ENCODE peak calls at places on chromosomes 1 and 21, in nine cellular contexts. P is fibroblast of lung; S is activated CD8-positive, alpha-beta T cell treated with anti-CD3 and anti-CD28 coated beads for 36 hours; I is neural crest cell; X is vagina; B is esophagus squamous epithelium; J is upper lobe of right lung; V is fibroblast of pulmonary artery; E is endothelial cell of umbilical vein. M is an unnamed sample.

GRCh38 chr1:207959141-207959825 is 48.4 kb upstream of the CD34 start:
- DNase-seq in P (peak; percentile 60), S (peak; percentile 35), I (peak; percentile 41), X (no peak), B (no peak), J (peak; percentile 81), V (peak; percentile 60), E (peak; percentile 63), M (no peak)

GRCh38 chr1:48675251-48675650 is 101.4 kb downstream of the BEND5 start:
- DNase-seq in P (peak; percentile 54), S (no peak), I (no peak), X (no peak), B (no peak), J (no peak), V (no peak), E (no peak), M (no peak)

GRCh38 chr1:44926311-44926781 is 60.0 kb downstream of the EIF2B3 start:
- DNase-seq in P (peak; percentile 82), S (no peak), I (no peak), X (no peak), B (no peak), J (no peak), V (no peak), E (no peak), M (peak; percentile 66)

GRCh38 chr21:45822429-45823099 is 159.0 kb upstream of the COL6A1 start:
- DNase-seq in P (no peak), S (no peak), I (no peak), X (peak; percentile 52), B (no peak), J (no peak), V (no peak), E (no peak), M (no peak)

GRCh38 chr1:235875236-235875635 is 8.5 kb upstream of the LYST start:
- DNase-seq in P (no peak), S (no peak), I (no peak), X (no peak), B (no peak), J (no peak), V (no peak), E (no peak), M (no peak)

GRCh38 chr21:35333831-35334593 is 284.9 kb upstream of the RUNX1 start:
- DNase-seq in P (no peak), S (no peak), I (no peak), X (peak; percentile 58), B (no peak), J (peak; percentile 65), V (no peak), E (no peak), M (peak; percentile 9)

GRCh38 chr1:107682467-107682866 is 282.5 kb downstream of the VAV3 start:
- DNase-seq in P (no peak), S (no peak), I (no peak), X (no peak), B (no peak), J (no peak), V (no peak), E (no peak), M (no peak)

GRCh38 chr1:3249236-3249845 is 180.3 kb downstream of the PRDM16 start:
- DNase-seq in P (no peak), S (no peak), I (peak; percentile 29), X (no peak), B (no peak), J (no peak), V (no peak), E (no peak), M (no peak)

GRCh38 chr1:207152792-207153434 is 48.9 kb downstream of the C4BPA start:
- DNase-seq in P (no peak), S (no peak), I (no peak), X (no peak), B (no peak), J (no peak), V (no peak), E (no peak), M (no peak)

GRCh38 chr1:2438038-2438437 is 25.7 kb upstream of the PEX10 start:
- DNase-seq in P (no peak), S (no peak), I (no peak), X (no peak), B (no peak), J (no peak), V (no peak), E (no peak), M (no peak)

GRCh38 chr1:206803221-206803730 is 31.0 kb upstream of the IL10 start:
- DNase-seq in P (no peak), S (peak; percentile 91), I (no peak), X (no peak), B (no peak), J (no peak), V (peak; percentile 29), E (no peak), M (no peak)

GRCh38 chr1:51945591-51945990 is 44.9 kb downstream of the RAB3B start:
- DNase-seq in P (peak; percentile 50), S (no peak), I (no peak), X (no peak), B (no peak), J (no peak), V (peak; percentile 75), E (peak; percentile 95), M (no peak)

GRCh38 chr1:51615780-51616291 is 1.1 kb upstream of the OSBPL9 start:
- DNase-seq in P (no peak), S (no peak), I (no peak), X (no peak), B (no peak), J (no peak), V (no peak), E (no peak), M (no peak)

GRCh38 chr1:14111121-14111520 is 411.1 kb downstream of the PRDM2 start:
- DNase-seq in P (no peak), S (no peak), I (no peak), X (peak; percentile 52), B (no peak), J (no peak), V (no peak), E (no peak), M (no peak)

GRCh38 chr21:35738342-35738961 is 321.9 kb downstream of the SETD4 start:
- DNase-seq in P (peak; percentile 86), S (no peak), I (no peak), X (no peak), B (no peak), J (no peak), V (peak; percentile 74), E (peak; percentile 3), M (peak; percentile 25)

GRCh38 chr1:157033357-157033876 is 12.1 kb downstream of the ARHGEF11 start:
- DNase-seq in P (no peak), S (no peak), I (no peak), X (no peak), B (no peak), J (no peak), V (no peak), E (no peak), M (no peak)

GRCh38 chr1:67674260-67675011 is 10.6 kb upstream of the GADD45A start:
- DNase-seq in P (peak; percentile 66), S (peak; percentile 80), I (no peak), X (no peak), B (no peak), J (no peak), V (peak; percentile 79), E (peak; percentile 96), M (no peak)

GRCh38 chr1:63634471-63634870 is 41.3 kb downstream of the PGM1 start:
- DNase-seq in P (peak; percentile 63), S (no peak), I (no peak), X (no peak), B (no peak), J (no peak), V (no peak), E (no peak), M (no peak)

DNA sequence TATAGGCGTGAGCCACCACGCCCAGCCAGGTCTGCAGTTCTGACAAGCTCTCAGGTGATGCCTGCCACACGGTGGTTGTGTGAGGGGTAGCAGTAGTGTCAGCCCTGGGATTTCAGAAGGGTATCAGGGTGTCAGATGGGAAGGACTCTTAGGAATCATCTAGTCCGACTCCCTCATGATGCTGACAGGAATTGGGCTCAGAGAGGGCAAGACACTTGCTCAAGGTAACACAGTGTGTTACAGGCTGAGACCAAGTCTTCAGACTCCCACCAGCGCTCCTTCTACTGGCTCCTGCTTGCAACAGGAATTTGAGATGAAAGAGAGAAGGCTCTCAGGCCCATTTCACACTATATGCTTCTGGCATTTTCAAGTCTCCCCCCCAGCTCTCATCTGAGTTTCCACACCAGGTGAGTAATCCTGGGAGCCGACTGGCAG is 6.9 kb downstream of the HTR1D start:
- DNase-seq in P (no peak), S (peak; percentile 10), I (no peak), X (no peak), B (no peak), J (no peak), V (no peak), E (no peak), M (no peak)
- TF ChIP-seq CTCF in P (no peak), S (no peak), I (peak; percentile 35), X (no peak), B (no peak), J (no peak), V (no peak), E (peak; percentile 10), M (no peak)

GRCh38 chr1:25616080-25616931 is at the start of gene MAN1C1:
- DNase-seq in P (peak; percentile 71), S (peak; percentile 76), I (peak; percentile 90), X (no peak), B (no peak), J (peak; percentile 95), V (peak; percentile 77), E (peak; percentile 80), M (peak; percentile 44)
- TF ChIP-seq CTCF in P (no peak), S (peak; percentile 26), I (peak; percentile 59), X (no peak), B (peak; percentile 40), J (peak; percentile 51), V (peak; percentile 15), E (peak; percentile 65), M (peak; percentile 61)

GRCh38 chr1:23796466-23797271 is 3.9 kb downstream of the GALE start:
- DNase-seq in P (no peak), S (no peak), I (no peak), X (no peak), B (no peak), J (no peak), V (no peak), E (no peak), M (no peak)
- TF ChIP-seq CTCF in P (no peak), S (no peak), I (no peak), X (no peak), B (no peak), J (no peak), V (no peak), E (no peak), M (no peak)

DNA sequence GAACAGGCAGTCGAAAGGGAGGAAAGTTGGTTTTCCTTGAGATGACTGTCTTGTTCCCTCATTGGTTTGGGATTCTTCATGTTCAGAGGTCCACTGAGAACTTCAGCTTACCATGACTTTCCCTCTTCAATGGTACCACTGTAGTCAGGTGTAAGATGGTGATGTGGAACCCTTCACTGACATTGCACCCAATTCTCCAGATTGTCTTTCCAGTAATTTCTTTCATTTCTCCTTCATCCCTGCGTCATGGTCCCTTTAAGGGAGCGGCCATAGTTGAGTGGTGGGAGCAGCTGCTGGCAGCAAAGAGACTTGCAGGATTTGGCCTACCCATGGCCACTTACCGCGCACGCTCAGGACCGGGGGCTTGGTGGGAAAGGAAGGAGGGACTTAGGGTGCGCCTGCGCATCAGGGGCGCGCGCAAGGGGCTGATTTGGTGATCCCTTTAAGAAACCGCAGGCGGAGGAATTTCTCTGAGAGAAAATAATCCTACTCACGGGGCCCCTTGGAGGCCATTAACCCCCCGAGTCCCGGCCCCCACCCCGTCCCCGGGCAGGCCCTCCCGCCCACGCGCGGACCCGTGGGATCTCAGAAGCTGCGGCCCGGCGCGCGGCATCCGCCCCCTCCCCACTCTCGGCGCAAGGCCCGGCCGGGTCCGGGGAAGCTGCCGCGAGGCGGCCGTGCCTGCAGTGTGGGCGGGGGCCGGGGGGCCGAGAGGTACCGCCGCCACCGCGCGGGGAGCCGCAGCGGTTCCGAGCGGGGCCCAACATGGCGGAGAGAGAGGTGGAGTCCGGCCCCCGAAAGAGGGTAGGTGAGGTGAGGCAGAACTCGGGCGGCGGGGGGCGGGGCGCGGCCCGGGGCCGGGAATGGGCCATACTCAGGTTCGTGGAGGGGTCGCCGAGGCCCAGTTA is at the start of gene ZMYM4:
- DNase-seq in P (peak; percentile 100), S (peak; percentile 94), I (peak; percentile 78), X (peak; percentile 90), B (peak; percentile 72), J (peak; percentile 97), V (peak; percentile 99), E (peak; percentile 98), M (peak; percentile 97)
- TF ChIP-seq CTCF in P (no peak), S (no peak), I (peak; percentile 24), X (no peak), B (peak; percentile 41), J (no peak), V (no peak), E (no peak), M (peak; percentile 3)

M was measured in HFFc6.